ENCODE peak calls at places on chromosomes 5 and 9, in six cellular contexts. One of them, this sample, is unnamed.

GRCh38 chr5:138789771-138790242 is 36.6 kb downstream of the CTNNA1 start:
- DNase-seq in AG08395: peak
- DNase-seq in COR-L47: peak
- DNase-seq in stimulated activated CD8-positive, alpha-beta memory T cell treated with anti-CD3 and anti-CD28 coated beads, Interleukin-7, amount 100 ng/mL, for 48 hours: no peak
- DNase-seq in neural crest cell: no peak
- DNase-seq in fibroblast of pulmonary artery: peak
- DNase-seq in this sample: peak

GRCh38 chr5:90658620-90659019 is 100.0 kb downstream of the ADGRV1 start:
- DNase-seq in AG08395: no peak
- DNase-seq in COR-L47: no peak
- DNase-seq in stimulated activated CD8-positive, alpha-beta memory T cell treated with anti-CD3 and anti-CD28 coated beads, Interleukin-7, amount 100 ng/mL, for 48 hours: no peak
- DNase-seq in neural crest cell: no peak
- DNase-seq in fibroblast of pulmonary artery: no peak
- DNase-seq in this sample: peak

GRCh38 chr9:83706703-83707517 is 848 bp downstream of the UBQLN1 start:
- DNase-seq in AG08395: peak
- DNase-seq in COR-L47: peak
- DNase-seq in stimulated activated CD8-positive, alpha-beta memory T cell treated with anti-CD3 and anti-CD28 coated beads, Interleukin-7, amount 100 ng/mL, for 48 hours: peak
- DNase-seq in neural crest cell: peak
- DNase-seq in fibroblast of pulmonary artery: peak
- DNase-seq in this sample: peak

GRCh38 chr9:112970939-112971338 is 41.1 kb downstream of the ZNF883 start:
- DNase-seq in AG08395: peak
- DNase-seq in COR-L47: peak
- DNase-seq in stimulated activated CD8-positive, alpha-beta memory T cell treated with anti-CD3 and anti-CD28 coated beads, Interleukin-7, amount 100 ng/mL, for 48 hours: no peak
- DNase-seq in neural crest cell: no peak
- DNase-seq in fibroblast of pulmonary artery: peak
- DNase-seq in this sample: peak

GRCh38 chr9:124110307-124110915 is 98.8 kb downstream of the LHX2 start:
- DNase-seq in AG08395: peak
- DNase-seq in COR-L47: no peak
- DNase-seq in stimulated activated CD8-positive, alpha-beta memory T cell treated with anti-CD3 and anti-CD28 coated beads, Interleukin-7, amount 100 ng/mL, for 48 hours: no peak
- DNase-seq in neural crest cell: peak
- DNase-seq in fibroblast of pulmonary artery: peak
- DNase-seq in this sample: peak

GRCh38 chr9:3576358-3576757 is 50.6 kb upstream of the RFX3 start:
- DNase-seq in AG08395: no peak
- DNase-seq in COR-L47: no peak
- DNase-seq in stimulated activated CD8-positive, alpha-beta memory T cell treated with anti-CD3 and anti-CD28 coated beads, Interleukin-7, amount 100 ng/mL, for 48 hours: no peak
- DNase-seq in neural crest cell: no peak
- DNase-seq in fibroblast of pulmonary artery: no peak
- DNase-seq in this sample: no peak

GRCh38 chr5:59300930-59301329 is 592.6 kb downstream of the PDE4D start:
- DNase-seq in AG08395: no peak
- DNase-seq in COR-L47: no peak
- DNase-seq in stimulated activated CD8-positive, alpha-beta memory T cell treated with anti-CD3 and anti-CD28 coated beads, Interleukin-7, amount 100 ng/mL, for 48 hours: no peak
- DNase-seq in neural crest cell: no peak
- DNase-seq in fibroblast of pulmonary artery: no peak
- DNase-seq in this sample: no peak

GRCh38 chr5:139669681-139670368 is 21.7 kb downstream of the CXXC5 start:
- DNase-seq in AG08395: no peak
- DNase-seq in COR-L47: peak
- DNase-seq in stimulated activated CD8-positive, alpha-beta memory T cell treated with anti-CD3 and anti-CD28 coated beads, Interleukin-7, amount 100 ng/mL, for 48 hours: no peak
- DNase-seq in neural crest cell: no peak
- DNase-seq in fibroblast of pulmonary artery: no peak
- DNase-seq in this sample: no peak

GRCh38 chr9:97895695-97896332 is 26.5 kb downstream of the TRMO start:
- DNase-seq in AG08395: peak
- DNase-seq in COR-L47: no peak
- DNase-seq in stimulated activated CD8-positive, alpha-beta memory T cell treated with anti-CD3 and anti-CD28 coated beads, Interleukin-7, amount 100 ng/mL, for 48 hours: no peak
- DNase-seq in neural crest cell: no peak
- DNase-seq in fibroblast of pulmonary artery: no peak
- DNase-seq in this sample: peak

GRCh38 chr9:34587271-34587670 is 2.3 kb downstream of the CNTFR start:
- DNase-seq in AG08395: no peak
- DNase-seq in COR-L47: no peak
- DNase-seq in stimulated activated CD8-positive, alpha-beta memory T cell treated with anti-CD3 and anti-CD28 coated beads, Interleukin-7, amount 100 ng/mL, for 48 hours: no peak
- DNase-seq in neural crest cell: no peak
- DNase-seq in fibroblast of pulmonary artery: no peak
- DNase-seq in this sample: no peak

GRCh38 chr9:78539904-78540303 is 243.0 kb downstream of the PSAT1 start:
- DNase-seq in AG08395: peak
- DNase-seq in COR-L47: peak
- DNase-seq in stimulated activated CD8-positive, alpha-beta memory T cell treated with anti-CD3 and anti-CD28 coated beads, Interleukin-7, amount 100 ng/mL, for 48 hours: no peak
- DNase-seq in neural crest cell: no peak
- DNase-seq in fibroblast of pulmonary artery: peak
- DNase-seq in this sample: no peak

GRCh38 chr9:20358201-20358600 is 264.1 kb downstream of the MLLT3 start:
- DNase-seq in AG08395: peak
- DNase-seq in COR-L47: no peak
- DNase-seq in stimulated activated CD8-positive, alpha-beta memory T cell treated with anti-CD3 and anti-CD28 coated beads, Interleukin-7, amount 100 ng/mL, for 48 hours: no peak
- DNase-seq in neural crest cell: no peak
- DNase-seq in fibroblast of pulmonary artery: peak
- DNase-seq in this sample: no peak

GRCh38 chr5:176447538-176447981 is 625 bp upstream of the FAF2 start:
- DNase-seq in AG08395: no peak
- DNase-seq in COR-L47: peak
- DNase-seq in stimulated activated CD8-positive, alpha-beta memory T cell treated with anti-CD3 and anti-CD28 coated beads, Interleukin-7, amount 100 ng/mL, for 48 hours: no peak
- DNase-seq in neural crest cell: no peak
- DNase-seq in fibroblast of pulmonary artery: no peak
- DNase-seq in this sample: no peak

GRCh38 chr5:38605610-38606009 is 49.2 kb upstream of the LIFR start:
- DNase-seq in AG08395: no peak
- DNase-seq in COR-L47: no peak
- DNase-seq in stimulated activated CD8-positive, alpha-beta memory T cell treated with anti-CD3 and anti-CD28 coated beads, Interleukin-7, amount 100 ng/mL, for 48 hours: no peak
- DNase-seq in neural crest cell: no peak
- DNase-seq in fibroblast of pulmonary artery: no peak
- DNase-seq in this sample: peak

GRCh38 chr5:11619339-11620028 is 284.8 kb downstream of the CTNND2 start:
- DNase-seq in AG08395: no peak
- DNase-seq in COR-L47: peak
- DNase-seq in stimulated activated CD8-positive, alpha-beta memory T cell treated with anti-CD3 and anti-CD28 coated beads, Interleukin-7, amount 100 ng/mL, for 48 hours: no peak
- DNase-seq in neural crest cell: no peak
- DNase-seq in fibroblast of pulmonary artery: no peak
- DNase-seq in this sample: peak

GRCh38 chr5:134113908-134114875 is at the start of gene TCF7:
- DNase-seq in AG08395: peak
- DNase-seq in COR-L47: peak
- DNase-seq in stimulated activated CD8-positive, alpha-beta memory T cell treated with anti-CD3 and anti-CD28 coated beads, Interleukin-7, amount 100 ng/mL, for 48 hours: peak
- DNase-seq in neural crest cell: peak
- DNase-seq in fibroblast of pulmonary artery: peak
- DNase-seq in this sample: peak

GRCh38 chr5:133928690-133929393 is 39.6 kb downstream of the C5orf15 start:
- DNase-seq in AG08395: no peak
- DNase-seq in COR-L47: no peak
- DNase-seq in stimulated activated CD8-positive, alpha-beta memory T cell treated with anti-CD3 and anti-CD28 coated beads, Interleukin-7, amount 100 ng/mL, for 48 hours: no peak
- DNase-seq in neural crest cell: no peak
- DNase-seq in fibroblast of pulmonary artery: no peak
- DNase-seq in this sample: no peak

This sample was measured in mesendoderm.